ENCODE peak calls at places on chromosomes 1 and 21, in six cellular contexts. R is fibroblast of pulmonary artery, G is neural progenitor cell, W is astrocyte of the spinal cord, S is coronary artery, I is AG04450. V is an unnamed sample.

GRCh38 chr1:38138498-38139233 is 92.1 kb upstream of the POU3F1 start:
- DNase-seq in R (peak), G (peak), W (peak), S (peak), I (peak), V (peak)

GRCh38 chr1:65113298-65113697 is 34.7 kb upstream of the AK4 start:
- DNase-seq in R (no peak), G (no peak), W (no peak), S (no peak), I (no peak), V (no peak)

GRCh38 chr21:43282358-43283120 is 113.7 kb downstream of the CRYAA start:
- DNase-seq in R (no peak), G (no peak), W (no peak), S (no peak), I (no peak), V (no peak)

GRCh38 chr1:58570094-58570493 is 7.0 kb downstream of the TACSTD2 start:
- DNase-seq in R (no peak), G (no peak), W (no peak), S (no peak), I (no peak), V (no peak)

GRCh38 chr1:90133133-90133532 is 138.2 kb downstream of the ZNF326 start:
- DNase-seq in R (peak), G (peak), W (peak), S (no peak), I (no peak), V (peak)

GRCh38 chr1:11488966-11489625 is 10.1 kb downstream of the DISP3 start:
- DNase-seq in R (no peak), G (no peak), W (no peak), S (no peak), I (no peak), V (no peak)

GRCh38 chr1:112975336-112975735 is 19.3 kb upstream of the SLC16A1 start:
- DNase-seq in R (no peak), G (no peak), W (no peak), S (no peak), I (no peak), V (peak)

GRCh38 chr1:101200513-101200912 is 36.3 kb upstream of the S1PR1 start:
- DNase-seq in R (peak), G (no peak), W (peak), S (no peak), I (peak), V (peak)

GRCh38 chr1:168610111-168610510 is 33.7 kb downstream of the XCL1 start:
- DNase-seq in R (no peak), G (peak), W (no peak), S (no peak), I (no peak), V (no peak)

GRCh38 chr1:6108937-6109636 is 63.4 kb downstream of the KCNAB2 start:
- DNase-seq in R (peak), G (peak), W (peak), S (no peak), I (no peak), V (peak)

GRCh38 chr1:64841330-64842065 is 96.6 kb downstream of the RAVER2 start:
- DNase-seq in R (peak), G (no peak), W (no peak), S (no peak), I (no peak), V (peak)

GRCh38 chr1:93738075-93738622 is 56.5 kb upstream of the BCAR3 start:
- DNase-seq in R (peak), G (no peak), W (peak), S (no peak), I (peak), V (peak)

GRCh38 chr1:6490181-6491075 is 1.0 kb downstream of the PLEKHG5 start:
- DNase-seq in R (peak), G (peak), W (peak), S (no peak), I (peak), V (peak)

GRCh38 chr21:36109868-36110267 is 25.0 kb upstream of the CBR3 start:
- DNase-seq in R (no peak), G (no peak), W (no peak), S (no peak), I (no peak), V (no peak)

GRCh38 chr1:23403038-23403336 is 21.6 kb downstream of the TCEA3 start:
- DNase-seq in R (peak), G (no peak), W (peak), S (no peak), I (peak), V (peak)

GRCh38 chr1:82625562-82625961 is 824.8 kb downstream of the ADGRL2 start:
- DNase-seq in R (no peak), G (no peak), W (peak), S (no peak), I (no peak), V (no peak)

GRCh38 chr1:219000005-219000404 is 173.7 kb upstream of the LYPLAL1 start:
- DNase-seq in R (no peak), G (no peak), W (no peak), S (no peak), I (no peak), V (no peak)

GRCh38 chr1:9250336-9250585 is 15.7 kb downstream of the H6PD start:
- DNase-seq in R (peak), G (no peak), W (no peak), S (no peak), I (no peak), V (no peak)

GRCh38 chr1:43774359-43774758 is 67.0 kb downstream of the ST3GAL3 start:
- DNase-seq in R (peak), G (no peak), W (peak), S (no peak), I (peak), V (peak)

GRCh38 chr1:175201061-175201508 is 8.5 kb upstream of the KIAA0040 start:
- DNase-seq in R (peak), G (no peak), W (peak), S (no peak), I (no peak), V (no peak)

GRCh38 chr1:38028105-38028591 is 15.6 kb downstream of the UTP11 start:
- DNase-seq in R (no peak), G (no peak), W (no peak), S (no peak), I (no peak), V (no peak)

GRCh38 chr1:57725318-57725717 is 301.5 kb upstream of the DAB1 start:
- DNase-seq in R (no peak), G (no peak), W (no peak), S (no peak), I (no peak), V (no peak)

GRCh38 chr1:170668301-170668789 is 4.4 kb downstream of the PRRX1 start:
- DNase-seq in R (no peak), G (peak), W (peak), S (no peak), I (no peak), V (no peak)

GRCh38 chr1:68036946-68037345 is 13.5 kb downstream of the DIRAS3 start:
- DNase-seq in R (no peak), G (no peak), W (no peak), S (no peak), I (no peak), V (no peak)

GRCh38 chr1:236007781-236008180 is 57.1 kb downstream of the NID1 start:
- DNase-seq in R (no peak), G (no peak), W (no peak), S (no peak), I (no peak), V (no peak)

GRCh38 chr1:26468911-26469310 is 3.3 kb upstream of the HMGN2 start:
- DNase-seq in R (no peak), G (peak), W (no peak), S (no peak), I (no peak), V (no peak)

GRCh38 chr1:232806071-232806510 is 875 bp downstream of the MAP10 start:
- DNase-seq in R (peak), G (no peak), W (no peak), S (no peak), I (no peak), V (no peak)

GRCh38 chr1:23913212-23913880 is at the start of gene CNR2:
- DNase-seq in R (no peak), G (no peak), W (no peak), S (no peak), I (no peak), V (no peak)

GRCh38 chr1:212247179-212247721 is 38.0 kb upstream of the PPP2R5A start:
- DNase-seq in R (peak), G (no peak), W (peak), S (no peak), I (peak), V (peak)

GRCh38 chr21:37047079-37047478 is 25.8 kb downstream of the PIGP start:
- DNase-seq in R (no peak), G (no peak), W (no peak), S (no peak), I (no peak), V (no peak)

GRCh38 chr1:23484253-23485001 is 448 bp upstream of the ASAP3 start:
- DNase-seq in R (peak), G (peak), W (peak), S (peak), I (peak), V (peak)

GRCh38 chr1:16352842-16353535 is 709 bp upstream of the FBXO42 start:
- DNase-seq in R (no peak), G (no peak), W (no peak), S (no peak), I (no peak), V (no peak)

GRCh38 chr1:208252126-208252853 is 8.1 kb upstream of the PLXNA2 start:
- DNase-seq in R (no peak), G (peak), W (no peak), S (no peak), I (no peak), V (no peak)

GRCh38 chr1:161726631-161727342 is 5.4 kb downstream of the FCRLB start:
- DNase-seq in R (peak), G (peak), W (peak), S (peak), I (peak), V (peak)

GRCh38 chr1:29878501-29878900 is 642.2 kb downstream of the PTPRU start:
- DNase-seq in R (no peak), G (no peak), W (no peak), S (no peak), I (no peak), V (no peak)

GRCh38 chr1:160767417-160768294 is 28.3 kb upstream of the LY9 start:
- DNase-seq in R (no peak), G (no peak), W (no peak), S (no peak), I (no peak), V (no peak)

GRCh38 chr1:177732178-177732577 is 237.7 kb downstream of the SEC16B start:
- DNase-seq in R (no peak), G (no peak), W (no peak), S (no peak), I (no peak), V (no peak)

GRCh38 chr1:227299238-227299637 is 19.1 kb downstream of the CDC42BPA start:
- DNase-seq in R (peak), G (no peak), W (peak), S (no peak), I (no peak), V (peak)

DNA sequence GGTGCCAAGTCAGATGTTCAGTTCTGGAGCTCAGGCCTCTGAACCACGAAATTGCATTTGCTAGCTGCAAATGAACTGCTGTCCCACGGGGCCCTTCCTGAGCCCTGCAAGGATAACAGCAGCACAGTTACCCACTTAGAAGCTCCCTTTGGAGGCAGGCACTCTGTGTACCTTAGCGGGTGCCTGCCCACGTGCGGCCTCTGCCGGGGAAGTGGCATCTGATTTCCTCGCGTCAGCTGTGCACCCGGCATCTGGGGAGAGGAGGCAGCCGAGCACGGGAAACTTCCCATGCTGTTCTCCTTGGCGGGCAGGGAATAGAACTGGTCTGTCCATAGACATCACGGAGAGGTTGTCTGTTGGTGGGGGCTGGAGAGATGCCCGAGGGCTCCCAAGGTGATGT is 148.0 kb upstream of the C1orf174 start:
- DNase-seq in R (no peak), G (no peak), W (no peak), S (no peak), I (no peak), V (no peak)
- TF ChIP-seq CTCF in R (no peak), G (no peak), W (no peak), S (no peak), I (no peak), V (no peak)

GRCh38 chr1:45507893-45508292 is 7.8 kb downstream of the MMACHC start:
- DNase-seq in R (no peak), G (no peak), W (no peak), S (no peak), I (no peak), V (no peak)

GRCh38 chr1:45510036-45510971 is 10.2 kb downstream of the MMACHC start:
- DNase-seq in R (no peak), G (no peak), W (no peak), S (no peak), I (no peak), V (no peak)

GRCh38 chr1:45510972-45511527 is 10.6 kb downstream of the PRDX1 start:
- DNase-seq in R (no peak), G (no peak), W (no peak), S (no peak), I (no peak), V (no peak)

GRCh38 chr1:45507195-45507594 is 7.1 kb downstream of the MMACHC start:
- DNase-seq in R (no peak), G (no peak), W (no peak), S (no peak), I (no peak), V (no peak)

GRCh38 chr1:45508295-45509151 is 8.4 kb downstream of the MMACHC start:
- DNase-seq in R (peak), G (no peak), W (no peak), S (no peak), I (no peak), V (peak)
- TF ChIP-seq CTCF in R (peak), G (no peak), W (no peak), S (no peak), I (peak), V (peak)

DNA sequence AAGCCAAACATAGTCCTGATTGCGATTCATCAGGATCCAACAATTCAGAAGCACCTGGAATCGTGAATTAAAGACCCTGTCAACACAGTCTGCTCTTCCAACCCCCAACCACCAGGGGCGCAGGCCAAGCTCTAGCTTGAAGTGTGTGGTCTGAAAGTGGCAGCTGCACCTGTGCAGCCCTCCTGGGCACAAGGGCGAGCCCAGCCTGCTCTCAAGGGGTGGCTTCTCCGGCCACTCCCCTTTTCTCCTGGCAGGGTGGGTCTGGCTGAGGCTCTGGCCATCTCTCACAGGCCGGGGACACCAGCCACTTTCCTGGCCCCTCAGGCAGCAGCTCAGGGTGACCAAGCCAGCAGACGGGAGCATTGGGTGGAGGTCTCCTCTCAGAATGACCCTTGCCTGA is 62.3 kb downstream of the SLC66A1 start:
- DNase-seq in R (no peak), G (peak), W (no peak), S (no peak), I (no peak), V (no peak)
- TF ChIP-seq CTCF in R (peak), G (peak), W (peak), S (no peak), I (peak), V (peak)

DNA sequence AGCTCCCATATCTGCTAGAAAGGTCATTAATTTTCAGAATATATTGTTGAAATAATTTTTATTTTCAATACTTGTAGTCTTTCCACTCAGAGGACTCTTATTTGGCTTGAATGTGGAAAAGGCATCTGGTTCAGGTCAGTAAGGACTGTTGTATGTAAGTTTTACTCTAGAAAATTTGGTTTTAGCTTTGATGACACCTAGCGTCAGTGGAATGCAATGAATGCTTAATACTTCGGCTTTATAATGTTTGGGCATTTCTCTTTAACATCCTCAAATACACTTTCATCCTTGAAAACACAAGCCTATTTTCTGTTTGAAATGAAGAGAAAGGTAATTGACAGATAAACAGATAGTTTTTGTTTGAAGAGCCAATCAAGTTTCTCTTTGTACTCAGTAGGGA is 63.3 kb downstream of the LRRC40 start:
- DNase-seq in R (peak), G (no peak), W (peak), S (no peak), I (no peak), V (peak)
- TF ChIP-seq CTCF in R (peak), G (peak), W (peak), S (no peak), I (peak), V (peak)

GRCh38 chr1:24963099-24963872 is 33.2 kb upstream of the RUNX3 start:
- DNase-seq in R (no peak), G (no peak), W (no peak), S (no peak), I (no peak), V (no peak)
- TF ChIP-seq CTCF in R (no peak), G (no peak), W (no peak), S (no peak), I (no peak), V (no peak)

V was measured in choroid plexus epithelial cell.